ENCODE peak calls at places on chromosomes 13 and 19, in seven cellular contexts. E is EL; Q is CD8-positive, alpha-beta memory T cell; F is mesendoderm; P is cardiac muscle cell; U is PC-3; M is fibroblast of villous mesenchyme. X is an unnamed sample.

GRCh38 chr13:79709526-79709925 is 228.6 kb downstream of the NDFIP2 start:
- DNase-seq in E (peak), Q (no peak), F (no peak), P (no peak), U (no peak), M (peak), X (no peak)

GRCh38 chr13:25901460-25902376 is 150.1 kb downstream of the SHISA2 start:
- DNase-seq in E (peak), Q (peak), F (peak), P (no peak), U (peak), M (no peak), X (peak)

GRCh38 chr19:48683349-48683748 is 10.5 kb upstream of the NTN5 start:
- DNase-seq in E (peak), Q (no peak), F (no peak), P (no peak), U (no peak), M (peak), X (peak)

GRCh38 chr19:47509973-47510372 is 4.9 kb downstream of the NAPA start:
- DNase-seq in E (no peak), Q (no peak), F (no peak), P (no peak), U (peak), M (no peak), X (no peak)

GRCh38 chr19:15178629-15179308 is 22.0 kb downstream of the NOTCH3 start:
- DNase-seq in E (no peak), Q (no peak), F (peak), P (no peak), U (no peak), M (no peak), X (no peak)

GRCh38 chr13:42354246-42355117 is 82.5 kb downstream of the AKAP11 start:
- DNase-seq in E (peak), Q (no peak), F (peak), P (peak), U (peak), M (peak), X (no peak)

GRCh38 chr13:104773775-104774174 is 1707.6 kb upstream of the SLC10A2 start:
- DNase-seq in E (peak), Q (no peak), F (peak), P (peak), U (peak), M (peak), X (peak)

GRCh38 chr13:51821666-51822065 is 17.7 kb upstream of the DHRS12 start:
- DNase-seq in E (no peak), Q (no peak), F (no peak), P (no peak), U (no peak), M (no peak), X (no peak)

GRCh38 chr19:35088514-35088913 is 27.1 kb upstream of the FXYD3 start:
- DNase-seq in E (peak), Q (no peak), F (peak), P (no peak), U (peak), M (peak), X (peak)

GRCh38 chr13:95707442-95708389 is 30.8 kb downstream of the DNAJC3 start:
- DNase-seq in E (no peak), Q (no peak), F (no peak), P (no peak), U (no peak), M (no peak), X (no peak)

GRCh38 chr19:41586064-41586463 is 10.1 kb downstream of the CEACAM21 start:
- DNase-seq in E (no peak), Q (no peak), F (no peak), P (no peak), U (no peak), M (no peak), X (no peak)

GRCh38 chr19:41930926-41931592 is 2.8 kb upstream of the ERFL start:
- DNase-seq in E (no peak), Q (no peak), F (peak), P (no peak), U (no peak), M (no peak), X (no peak)

GRCh38 chr13:91459485-91459884 is 61.1 kb downstream of the GPC5 start:
- DNase-seq in E (no peak), Q (no peak), F (peak), P (no peak), U (no peak), M (no peak), X (no peak)

GRCh38 chr13:60572003-60572792 is 175.2 kb downstream of the TDRD3 start:
- DNase-seq in E (peak), Q (no peak), F (peak), P (no peak), U (peak), M (peak), X (peak)

GRCh38 chr19:51023946-51024345 is 2.5 kb downstream of the KLK11 start:
- DNase-seq in E (no peak), Q (no peak), F (no peak), P (no peak), U (no peak), M (no peak), X (no peak)

GRCh38 chr13:100356889-100357288 is 231.7 kb downstream of the GGACT start:
- DNase-seq in E (peak), Q (no peak), F (no peak), P (no peak), U (no peak), M (peak), X (no peak)

X was measured in DMS53.